ENCODE peak calls at places on chromosomes 5 and 9, in ten cellular contexts. Z is A549; M is kidney epithelial cell; D is neural progenitor cell; G is tibial artery; Q is epithelial cell of proximal tubule; B is AG10803; P is CD8-positive, alpha-beta T cell; L is HCT116; C is GM23248. T is an unnamed sample.

GRCh38 chr9:71608825-71609452 is 159.4 kb downstream of the CEMIP2 start:
- DNase-seq in Z (no peak), D (peak; percentile 32), B (no peak), Q (no peak), P (no peak), G (no peak), M (no peak), L (no peak), C (no peak), T (peak; percentile 34)

GRCh38 chr5:181207214-181207959 is 2.4 kb upstream of the TRIM7 start:
- DNase-seq in D (peak; percentile 73), L (peak; percentile 86), M (no peak), Z (peak; percentile 60), C (peak; percentile 91), Q (no peak), P (peak; percentile 71), B (peak; percentile 92), G (peak; percentile 77), T (no peak)

GRCh38 chr9:93300175-93300572 is 116.2 kb downstream of the WNK2 start:
- DNase-seq in G (no peak), B (no peak), C (no peak), L (no peak), Q (no peak), Z (no peak), D (no peak), P (no peak), M (no peak), T (no peak)

GRCh38 chr5:95955996-95956899 is 5.4 kb downstream of the ELL2 start:
- DNase-seq in P (no peak), B (peak; percentile 82), Z (no peak), G (no peak), C (peak; percentile 48), L (no peak), Q (no peak), D (no peak), M (no peak), T (peak; percentile 55)

GRCh38 chr5:150672237-150672883 is 11.3 kb downstream of the MYOZ3 start:
- DNase-seq in Q (no peak), L (no peak), M (no peak), P (peak; percentile 20), C (peak; percentile 56), D (peak; percentile 65), G (peak; percentile 66), Z (no peak), B (no peak), T (no peak)

GRCh38 chr5:911601-912000 is 18.9 kb downstream of the TRIP13 start:
- DNase-seq in L (peak; percentile 55), M (no peak), G (no peak), Z (no peak), Q (no peak), D (no peak), B (no peak), C (no peak), P (no peak), T (no peak)

GRCh38 chr9:76891874-76892273 is 14.0 kb downstream of the PRUNE2 start:
- DNase-seq in G (no peak), D (no peak), Z (no peak), C (no peak), Q (no peak), P (no peak), L (no peak), M (no peak), B (no peak), T (no peak)

GRCh38 chr5:124602925-124603650 is 143.4 kb downstream of the ZNF608 start:
- DNase-seq in C (peak; percentile 12), Z (no peak), B (no peak), L (no peak), M (no peak), G (no peak), Q (peak; percentile 16), D (no peak), P (no peak), T (no peak)

GRCh38 chr5:104189909-104190308 is 627.3 kb upstream of the NUDT12 start:
- DNase-seq in P (no peak), G (no peak), Z (no peak), M (no peak), Q (no peak), L (no peak), B (no peak), C (peak; percentile 8), D (no peak), T (peak; percentile 62)

GRCh38 chr5:56696900-56697299 is 118.4 kb upstream of the MAP3K1 start:
- DNase-seq in M (no peak), Z (no peak), G (no peak), L (no peak), B (peak; percentile 38), Q (no peak), C (peak; percentile 15), P (no peak), D (no peak), T (no peak)

GRCh38 chr9:91500509-91501011 is 76.9 kb upstream of the NFIL3 start:
- DNase-seq in P (no peak), B (peak; percentile 63), G (no peak), Z (peak; percentile 75), M (peak; percentile 69), Q (peak; percentile 7), D (no peak), L (peak; percentile 40), C (peak; percentile 95), T (peak; percentile 68)

GRCh38 chr5:180673371-180674252 is 24.2 kb upstream of the FLT4 start:
- DNase-seq in Z (no peak), C (no peak), G (no peak), L (no peak), D (peak; percentile 69), P (no peak), Q (no peak), M (no peak), B (no peak), T (no peak)

GRCh38 chr5:169629847-169630548 is 7.1 kb upstream of the DOCK2 start:
- DNase-seq in C (peak; percentile 96), G (no peak), Z (peak; percentile 57), D (no peak), P (no peak), Q (peak; percentile 62), M (no peak), L (no peak), B (peak; percentile 90), T (peak; percentile 68)

GRCh38 chr5:66285343-66285942 is 141.3 kb downstream of the SREK1 start:
- DNase-seq in G (no peak), Z (no peak), Q (no peak), P (no peak), B (no peak), D (no peak), M (no peak), L (no peak), C (no peak), T (no peak)

GRCh38 chr5:17192191-17192590 is 25.2 kb upstream of the BASP1 start:
- DNase-seq in G (no peak), B (peak; percentile 72), Q (no peak), P (no peak), C (no peak), L (no peak), Z (no peak), D (no peak), M (no peak), T (no peak)

GRCh38 chr9:75995066-75995465 is 104.6 kb downstream of the PCSK5 start:
- DNase-seq in Q (no peak), D (no peak), G (no peak), B (no peak), Z (no peak), C (no peak), P (no peak), M (no peak), L (no peak), T (no peak)

DNA sequence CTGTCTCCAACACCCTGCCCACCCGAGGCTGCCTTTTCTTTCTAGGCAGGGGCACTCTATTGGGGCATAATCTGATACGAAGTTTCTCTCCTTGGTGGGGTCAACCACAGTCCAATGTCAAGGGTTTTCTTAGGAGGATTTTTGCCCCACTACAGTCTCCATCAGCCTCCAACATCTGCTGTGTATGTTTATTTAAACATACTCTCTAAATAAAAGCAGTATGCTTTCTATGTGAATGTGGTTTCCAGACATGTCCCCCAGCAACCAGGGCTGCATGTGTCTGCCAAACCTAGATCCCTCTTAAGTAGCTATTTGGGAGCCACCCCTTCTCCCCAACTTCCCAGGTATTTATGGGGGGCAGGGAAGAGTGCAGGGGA is 75.6 kb downstream of the NREP start:
- DNase-seq in P (no peak), D (no peak), M (no peak), C (peak; percentile 10), G (no peak), B (peak; percentile 15), Q (no peak), L (no peak), Z (no peak), T (no peak)
- H3K4me3 ChIP-seq in P (no peak overlapping the region), D (no peak overlapping the region), M (no peak overlapping the region), C (peak overlapping the region; percentile 44), G (peak overlapping the region; percentile 15), B (no peak overlapping the region), Q (no peak overlapping the region), L (no peak overlapping the region), Z (peak overlapping the region; percentile 8), T (no peak overlapping the region)

DNA sequence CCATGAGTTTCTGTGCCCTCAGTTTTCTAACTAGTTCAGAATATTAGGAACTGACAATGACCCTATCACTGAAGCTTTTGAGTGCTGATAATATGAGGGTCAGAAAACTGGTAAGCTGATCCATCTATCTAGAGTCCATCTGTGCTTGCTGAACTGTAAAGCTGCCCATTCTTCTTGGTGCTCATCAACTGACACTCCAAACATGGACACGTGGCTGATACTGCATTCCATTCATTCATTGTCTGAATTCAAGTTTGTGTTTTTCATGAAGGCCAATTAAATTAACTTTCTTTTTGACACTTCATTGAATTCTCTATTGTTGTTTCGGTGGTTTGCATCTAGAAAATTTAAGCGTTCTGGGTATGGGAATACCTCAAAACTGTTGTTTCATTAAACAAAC is 17.6 kb downstream of the NREP start:
- DNase-seq in B (no peak), C (no peak), M (no peak), D (no peak), L (no peak), P (no peak), Z (no peak), G (no peak), Q (no peak), T (no peak)
- H3K4me3 ChIP-seq in B (no peak overlapping the region), C (no peak overlapping the region), M (no peak overlapping the region), D (no peak overlapping the region), L (no peak overlapping the region), P (no peak overlapping the region), Z (no peak overlapping the region), G (no peak overlapping the region), Q (no peak overlapping the region), T (no peak overlapping the region)

DNA sequence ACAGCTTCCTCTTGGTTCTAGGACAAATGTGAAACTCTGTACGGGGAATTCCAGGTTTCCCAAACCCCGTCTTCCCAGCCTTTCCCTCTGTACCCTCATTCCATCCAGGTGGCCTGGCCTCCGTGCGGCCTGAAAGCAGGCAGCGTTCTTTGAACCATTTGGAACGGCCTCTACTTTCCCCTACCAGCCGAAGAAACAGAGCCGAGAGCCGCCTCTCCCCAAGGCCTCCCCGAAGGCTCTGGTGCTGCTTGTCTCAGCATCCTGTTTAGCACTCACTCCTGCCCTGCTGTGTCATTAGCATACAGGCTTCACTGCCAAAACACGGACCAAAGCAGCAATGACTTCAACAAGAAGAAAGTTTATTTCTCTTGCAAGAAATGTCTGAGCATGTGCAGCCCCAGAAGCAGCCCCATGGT is 137.7 kb downstream of the HSD17B3 start:
- DNase-seq in B (no peak), P (no peak), D (no peak), G (no peak), Q (no peak), L (no peak), C (no peak), Z (no peak), M (no peak), T (no peak)
- H3K4me3 ChIP-seq in B (no peak overlapping the region), P (no peak overlapping the region), D (no peak overlapping the region), G (no peak overlapping the region), Q (no peak overlapping the region), L (no peak overlapping the region), C (no peak overlapping the region), Z (no peak overlapping the region), M (no peak overlapping the region), T (no peak overlapping the region)

GRCh38 chr5:177349762-177350161 is 1.7 kb downstream of the LMAN2 start:
- DNase-seq in P (no peak), G (no peak), L (no peak), B (no peak), C (no peak), Z (no peak), Q (no peak), D (no peak), M (no peak), T (no peak)
- H3K4me3 ChIP-seq in P (no peak overlapping the region), G (peak overlapping the region; percentile 90), L (peak overlapping the region; percentile 98), B (peak overlapping the region; percentile 100), C (peak overlapping the region; percentile 86), Z (no peak overlapping the region), Q (peak overlapping the region; percentile 74), D (peak overlapping the region; percentile 80), M (no peak overlapping the region), T (peak overlapping the region; percentile 84)